ENCODE peak calls at places on chromosome 18, in seven cellular contexts. I, Y, F, D, A, X and W are unnamed samples.

GRCh38 chr18:32355896-32356295 is 114.8 kb downstream of the GAREM1 start:
- DNase-seq in A (no peak), I (no peak), Y (no peak), X (no peak), D (no peak), F (peak; percentile 87), W (no peak)

GRCh38 chr18:22558945-22559385 is 141.2 kb upstream of the CTAGE1 start:
- DNase-seq in Y (peak; percentile 64), X (peak; percentile 66), F (peak; percentile 72), A (peak; percentile 31), D (peak; percentile 14), I (peak; percentile 82), W (peak; percentile 83)

GRCh38 chr18:9802774-9803697 is 82.7 kb upstream of the TXNDC2 start:
- DNase-seq in A (peak; percentile 68), X (no peak), F (peak; percentile 26), I (no peak), D (no peak), Y (no peak), W (peak; percentile 60)

GRCh38 chr18:51082571-51083264 is 52.7 kb downstream of the SMAD4 start:
- DNase-seq in X (no peak), A (no peak), I (no peak), D (no peak), Y (no peak), F (peak; percentile 10), W (no peak)

GRCh38 chr18:37965572-37965970 is 400.0 kb upstream of the CELF4 start:
- DNase-seq in I (no peak), F (no peak), D (no peak), X (no peak), A (no peak), Y (no peak), W (no peak)

GRCh38 chr18:46416706-46417638 is 240.0 kb downstream of the LOXHD1 start:
- DNase-seq in I (no peak), D (no peak), Y (no peak), X (no peak), A (no peak), F (no peak), W (no peak)

GRCh38 chr18:11518788-11519685 is 90.4 kb upstream of the SLC35G4 start:
- DNase-seq in X (no peak), A (peak; percentile 64), Y (peak; percentile 74), D (peak; percentile 18), F (peak; percentile 55), I (peak; percentile 73), W (no peak)

GRCh38 chr18:51266736-51267135 is 69.3 kb upstream of the MEX3C start:
- DNase-seq in X (no peak), F (no peak), I (no peak), A (no peak), Y (no peak), D (no peak), W (no peak)

GRCh38 chr18:58562999-58563667 is 65.8 kb downstream of the ALPK2 start:
- DNase-seq in F (no peak), Y (no peak), X (no peak), D (no peak), A (no peak), I (no peak), W (no peak)

GRCh38 chr18:29753379-29753778 is 1289.2 kb downstream of the DSC3 start:
- DNase-seq in A (no peak), D (no peak), X (no peak), Y (no peak), F (peak; percentile 50), I (no peak), W (no peak)

GRCh38 chr18:11500153-11501122 is 109.0 kb upstream of the SLC35G4 start:
- DNase-seq in D (no peak), Y (no peak), X (no peak), I (no peak), A (peak; percentile 98), F (peak; percentile 98), W (no peak)

GRCh38 chr18:63882333-63883141 is 5.0 kb upstream of the SERPINB2 start:
- DNase-seq in X (no peak), F (peak; percentile 97), I (peak; percentile 15), Y (no peak), A (no peak), D (no peak), W (no peak)

GRCh38 chr18:3207565-3207964 is 12.2 kb downstream of the MYOM1 start:
- DNase-seq in A (peak; percentile 37), I (no peak), X (no peak), D (no peak), Y (no peak), F (peak; percentile 20), W (no peak)

GRCh38 chr18:10291568-10291981 is 162.9 kb upstream of the APCDD1 start:
- DNase-seq in Y (no peak), I (no peak), A (no peak), D (no peak), F (peak; percentile 28), X (peak; percentile 76), W (no peak)

GRCh38 chr18:8548186-8548585 is 61.1 kb upstream of the RAB12 start:
- DNase-seq in A (no peak), D (no peak), Y (no peak), X (no peak), I (no peak), F (peak; percentile 39), W (no peak)

GRCh38 chr18:72444756-72445155 is 99.4 kb downstream of the CBLN2 start:
- DNase-seq in D (no peak), I (no peak), X (no peak), Y (no peak), A (no peak), F (no peak), W (no peak)

GRCh38 chr18:7457276-7457675 is 109.8 kb upstream of the PTPRM start:
- DNase-seq in F (no peak), D (no peak), Y (no peak), A (no peak), X (no peak), I (no peak), W (no peak)

GRCh38 chr18:63301458-63301857 is 18.1 kb downstream of the BCL2 start:
- DNase-seq in I (no peak), Y (peak; percentile 45), F (no peak), A (no peak), D (no peak), X (no peak), W (no peak)

GRCh38 chr18:8389391-8390340 is 219.6 kb upstream of the RAB12 start:
- DNase-seq in A (peak; percentile 59), I (peak; percentile 89), X (peak; percentile 76), F (peak; percentile 78), Y (peak; percentile 87), D (peak; percentile 69), W (peak; percentile 69)

GRCh38 chr18:9404565-9405060 is 70.0 kb downstream of the TWSG1 start:
- DNase-seq in I (no peak), X (no peak), A (no peak), F (no peak), D (no peak), Y (no peak), W (no peak)

GRCh38 chr18:38801640-38802039 is 1236.0 kb upstream of the CELF4 start:
- DNase-seq in Y (no peak), F (no peak), I (no peak), D (no peak), X (no peak), A (no peak), W (no peak)

GRCh38 chr18:22191346-22191710 is 21.9 kb downstream of the GATA6 start:
- DNase-seq in I (no peak), Y (no peak), A (no peak), X (no peak), D (no peak), F (no peak), W (no peak)

GRCh38 chr18:37762076-37762475 is 196.5 kb upstream of the CELF4 start:
- DNase-seq in A (no peak), F (no peak), I (peak; percentile 30), D (no peak), X (no peak), Y (peak; percentile 72), W (no peak)

GRCh38 chr18:78891185-78891762 is 88.3 kb upstream of the SALL3 start:
- DNase-seq in D (no peak), X (no peak), I (no peak), F (no peak), A (no peak), Y (no peak), W (no peak)

GRCh38 chr18:74596959-74597661 is 560 bp upstream of the ZNF407 start:
- DNase-seq in A (peak; percentile 5), D (peak; percentile 57), I (peak; percentile 68), X (peak; percentile 87), F (peak; percentile 62), Y (peak; percentile 81), W (peak; percentile 73)
- TF ChIP-seq POLR2A in A (no peak), D (peak; percentile 10), I (no peak), X (no peak), F (peak; percentile 68), Y (no peak), W (no peak)

GRCh38 chr18:75916641-75916982 is 489.1 kb upstream of the SMIM21 start:
- DNase-seq in A (no peak), F (no peak), Y (no peak), X (no peak), D (no peak), I (no peak), W (no peak)
- H3K4me1 ChIP-seq in A (no peaks in the 10 kb centered on the region), F (no peaks in the 10 kb centered on the region), Y (peaks cover 3% of the 10 kb centered on the region), X (peaks cover 10% of the 10 kb centered on the region), D (no peaks in the 10 kb centered on the region), I (no peaks in the 10 kb centered on the region), W (peaks cover 3% of the 10 kb centered on the region)

DNA sequence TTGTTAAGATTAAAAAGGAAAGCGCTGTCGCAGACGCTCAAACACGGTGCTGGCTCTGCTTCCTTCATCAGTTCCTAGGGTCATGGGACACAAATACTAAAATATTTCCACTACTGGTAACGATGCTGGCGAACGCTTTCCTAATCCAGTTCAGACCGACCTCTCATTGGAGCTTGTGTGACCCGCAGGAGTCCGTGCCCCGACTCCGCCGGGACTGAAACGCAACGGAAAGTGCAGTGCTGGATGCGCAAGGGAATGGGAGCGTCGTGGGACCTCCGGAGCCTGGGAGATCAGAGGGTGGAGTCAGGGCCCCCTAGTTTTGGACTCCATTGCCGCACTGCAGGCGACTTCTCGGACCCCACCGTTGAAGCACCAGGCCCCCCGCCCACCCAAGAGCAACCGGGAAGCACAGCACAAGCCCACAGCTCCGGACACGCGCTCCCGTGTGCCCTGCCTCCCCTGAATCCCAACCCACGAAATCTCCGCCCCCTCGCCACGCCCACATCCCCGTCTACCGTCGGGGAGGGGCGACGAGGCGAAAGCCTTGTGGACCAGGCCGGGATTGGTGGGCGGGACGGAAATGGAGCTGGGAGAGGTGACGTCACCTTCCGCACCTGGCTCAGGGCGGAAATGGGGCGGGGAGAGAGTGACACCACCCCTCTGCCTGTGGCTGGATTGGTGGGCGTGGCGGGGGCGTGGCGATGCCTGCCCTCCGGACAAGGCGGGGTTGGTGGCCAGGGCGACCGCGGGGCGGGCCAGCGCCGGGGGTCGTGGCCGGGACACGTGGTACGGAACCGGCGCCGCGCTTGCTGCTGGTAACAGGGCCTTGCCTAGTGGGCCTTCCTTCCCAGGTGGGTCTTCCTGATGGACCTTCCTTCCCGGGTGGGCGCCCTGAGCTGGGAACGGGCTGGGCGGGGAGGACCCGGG is at the start of gene CNDP2:
- DNase-seq in A (peak; percentile 96), Y (peak; percentile 100), I (peak; percentile 100), X (peak; percentile 100), F (peak; percentile 98), D (peak; percentile 100), W (peak; percentile 100)
- TF ChIP-seq POLR2A in A (peak; percentile 68), Y (peak; percentile 59), I (peak; percentile 24), X (peak; percentile 56), F (peak; percentile 64), D (peak; percentile 94), W (peak; percentile 81)

DNA sequence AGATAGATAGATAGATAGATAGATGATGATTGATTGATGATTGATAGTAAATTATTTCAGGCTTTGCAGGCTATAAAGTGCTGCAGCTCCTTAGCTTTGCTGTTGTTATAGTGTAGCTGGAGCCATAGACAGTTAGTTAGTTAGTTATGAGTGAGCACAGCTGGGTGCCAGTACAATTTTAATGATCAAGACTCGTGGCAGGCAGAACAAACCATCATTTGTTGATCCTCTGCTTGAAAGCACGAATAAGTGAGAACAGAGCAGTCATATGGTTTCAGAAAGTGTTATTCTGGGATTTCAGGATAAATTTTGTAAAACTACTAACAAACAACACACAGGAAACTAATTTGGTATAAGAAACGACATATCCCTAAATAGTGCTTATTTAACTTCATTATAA is 53.9 kb downstream of the THOC1 start:
- DNase-seq in F (no peak), X (no peak), A (no peak), D (no peak), I (no peak), Y (no peak), W (no peak)
- H3K4me1 ChIP-seq in F (no peaks in the 10 kb centered on the region), X (no peaks in the 10 kb centered on the region), A (peaks cover 12% of the 10 kb centered on the region), D (no peaks in the 10 kb centered on the region), I (no peaks in the 10 kb centered on the region), Y (no peaks in the 10 kb centered on the region), W (no peaks in the 10 kb centered on the region)